ENCODE peak calls at places on chromosomes 11 and 22, in seven cellular contexts. One of them, this sample, is unnamed.

GRCh38 chr11:27672836-27673464 is 27.3 kb downstream of the BDNF start:
- DNase-seq in HCT116: no peak
- DNase-seq in CD4-positive, CD25-positive, alpha-beta regulatory T cell: no peak
- DNase-seq in DND-41: no peak
- DNase-seq in A673: no peak
- DNase-seq in RWPE1: peak
- DNase-seq in body of pancreas: no peak
- DNase-seq in this sample: peak

GRCh38 chr11:57379732-57380131 is 1.2 kb downstream of the PRG3 start:
- DNase-seq in HCT116: no peak
- DNase-seq in CD4-positive, CD25-positive, alpha-beta regulatory T cell: no peak
- DNase-seq in DND-41: peak
- DNase-seq in A673: peak
- DNase-seq in RWPE1: peak
- DNase-seq in body of pancreas: no peak
- DNase-seq in this sample: no peak

GRCh38 chr11:129460714-129461113 is 85.1 kb downstream of the BARX2 start:
- DNase-seq in HCT116: no peak
- DNase-seq in CD4-positive, CD25-positive, alpha-beta regulatory T cell: no peak
- DNase-seq in DND-41: no peak
- DNase-seq in A673: no peak
- DNase-seq in RWPE1: no peak
- DNase-seq in body of pancreas: peak
- DNase-seq in this sample: peak

GRCh38 chr11:119332111-119332765 is 2.1 kb upstream of the RNF26 start:
- DNase-seq in HCT116: no peak
- DNase-seq in CD4-positive, CD25-positive, alpha-beta regulatory T cell: no peak
- DNase-seq in DND-41: no peak
- DNase-seq in A673: no peak
- DNase-seq in RWPE1: no peak
- DNase-seq in body of pancreas: no peak
- DNase-seq in this sample: no peak

GRCh38 chr11:44943696-44944095 is 7.0 kb downstream of the TP53I11 start:
- DNase-seq in HCT116: no peak
- DNase-seq in CD4-positive, CD25-positive, alpha-beta regulatory T cell: no peak
- DNase-seq in DND-41: no peak
- DNase-seq in A673: no peak
- DNase-seq in RWPE1: no peak
- DNase-seq in body of pancreas: peak
- DNase-seq in this sample: no peak

GRCh38 chr11:87212891-87213290 is 175.2 kb downstream of the TMEM135 start:
- DNase-seq in HCT116: no peak
- DNase-seq in CD4-positive, CD25-positive, alpha-beta regulatory T cell: no peak
- DNase-seq in DND-41: no peak
- DNase-seq in A673: no peak
- DNase-seq in RWPE1: no peak
- DNase-seq in body of pancreas: no peak
- DNase-seq in this sample: no peak

GRCh38 chr22:50537765-50538164 is 7.9 kb upstream of the KLHDC7B start:
- DNase-seq in HCT116: no peak
- DNase-seq in CD4-positive, CD25-positive, alpha-beta regulatory T cell: no peak
- DNase-seq in DND-41: no peak
- DNase-seq in A673: no peak
- DNase-seq in RWPE1: no peak
- DNase-seq in body of pancreas: no peak
- DNase-seq in this sample: no peak

GRCh38 chr11:121603316-121603715 is 150.5 kb upstream of the SORL1-AS1 start:
- DNase-seq in HCT116: no peak
- DNase-seq in CD4-positive, CD25-positive, alpha-beta regulatory T cell: no peak
- DNase-seq in DND-41: no peak
- DNase-seq in A673: no peak
- DNase-seq in RWPE1: no peak
- DNase-seq in body of pancreas: no peak
- DNase-seq in this sample: no peak

GRCh38 chr11:122695076-122695620 is 39.6 kb downstream of the UBASH3B start:
- DNase-seq in HCT116: no peak
- DNase-seq in CD4-positive, CD25-positive, alpha-beta regulatory T cell: no peak
- DNase-seq in DND-41: no peak
- DNase-seq in A673: no peak
- DNase-seq in RWPE1: no peak
- DNase-seq in body of pancreas: no peak
- DNase-seq in this sample: no peak

GRCh38 chr11:70712471-70712870 is 314.1 kb downstream of the CTTN start:
- DNase-seq in HCT116: no peak
- DNase-seq in CD4-positive, CD25-positive, alpha-beta regulatory T cell: no peak
- DNase-seq in DND-41: no peak
- DNase-seq in A673: peak
- DNase-seq in RWPE1: no peak
- DNase-seq in body of pancreas: no peak
- DNase-seq in this sample: peak

GRCh38 chr11:75388386-75389275 is 10.7 kb upstream of the RPS3 start:
- DNase-seq in HCT116: peak
- DNase-seq in CD4-positive, CD25-positive, alpha-beta regulatory T cell: peak
- DNase-seq in DND-41: peak
- DNase-seq in A673: peak
- DNase-seq in RWPE1: peak
- DNase-seq in body of pancreas: peak
- DNase-seq in this sample: peak

GRCh38 chr11:133782116-133782725 is 63.1 kb downstream of the SPATA19 start:
- DNase-seq in HCT116: no peak
- DNase-seq in CD4-positive, CD25-positive, alpha-beta regulatory T cell: no peak
- DNase-seq in DND-41: no peak
- DNase-seq in A673: no peak
- DNase-seq in RWPE1: no peak
- DNase-seq in body of pancreas: no peak
- DNase-seq in this sample: no peak

GRCh38 chr22:36236338-36237319 is 2.7 kb downstream of the APOL2 start:
- DNase-seq in HCT116: no peak
- DNase-seq in CD4-positive, CD25-positive, alpha-beta regulatory T cell: no peak
- DNase-seq in DND-41: no peak
- DNase-seq in A673: no peak
- DNase-seq in RWPE1: no peak
- DNase-seq in body of pancreas: no peak
- DNase-seq in this sample: peak

GRCh38 chr11:31799036-31799793 is 11.9 kb downstream of the PAX6 start:
- DNase-seq in HCT116: no peak
- DNase-seq in CD4-positive, CD25-positive, alpha-beta regulatory T cell: no peak
- DNase-seq in DND-41: no peak
- DNase-seq in A673: no peak
- DNase-seq in RWPE1: no peak
- DNase-seq in body of pancreas: no peak
- DNase-seq in this sample: no peak

GRCh38 chr11:68146704-68147474 is 25.7 kb upstream of the CHKA start:
- DNase-seq in HCT116: no peak
- DNase-seq in CD4-positive, CD25-positive, alpha-beta regulatory T cell: no peak
- DNase-seq in DND-41: no peak
- DNase-seq in A673: no peak
- DNase-seq in RWPE1: peak
- DNase-seq in body of pancreas: peak
- DNase-seq in this sample: peak

GRCh38 chr11:75428301-75428724 is 4.7 kb downstream of the KLHL35 start:
- DNase-seq in HCT116: no peak
- DNase-seq in CD4-positive, CD25-positive, alpha-beta regulatory T cell: peak
- DNase-seq in DND-41: no peak
- DNase-seq in A673: peak
- DNase-seq in RWPE1: peak
- DNase-seq in body of pancreas: peak
- DNase-seq in this sample: peak

GRCh38 chr22:21866821-21867527 is 471 bp downstream of the MAPK1 start:
- DNase-seq in HCT116: no peak
- DNase-seq in CD4-positive, CD25-positive, alpha-beta regulatory T cell: peak
- DNase-seq in DND-41: peak
- DNase-seq in A673: peak
- DNase-seq in RWPE1: no peak
- DNase-seq in body of pancreas: peak
- DNase-seq in this sample: peak

GRCh38 chr22:35556666-35557065 is 16.0 kb downstream of the RASD2 start:
- DNase-seq in HCT116: no peak
- DNase-seq in CD4-positive, CD25-positive, alpha-beta regulatory T cell: no peak
- DNase-seq in DND-41: no peak
- DNase-seq in A673: no peak
- DNase-seq in RWPE1: no peak
- DNase-seq in body of pancreas: no peak
- DNase-seq in this sample: no peak

GRCh38 chr11:72684236-72684912 is 10.2 kb upstream of the PDE2A start:
- DNase-seq in HCT116: peak
- DNase-seq in CD4-positive, CD25-positive, alpha-beta regulatory T cell: peak
- DNase-seq in DND-41: peak
- DNase-seq in A673: peak
- DNase-seq in RWPE1: peak
- DNase-seq in body of pancreas: peak
- DNase-seq in this sample: peak

GRCh38 chr11:130786987-130787688 is 129.1 kb downstream of the SNX19 start:
- DNase-seq in HCT116: no peak
- DNase-seq in CD4-positive, CD25-positive, alpha-beta regulatory T cell: no peak
- DNase-seq in DND-41: no peak
- DNase-seq in A673: no peak
- DNase-seq in RWPE1: peak
- DNase-seq in body of pancreas: peak
- DNase-seq in this sample: no peak

GRCh38 chr22:35032571-35032970 is 33.4 kb upstream of the ISX start:
- DNase-seq in HCT116: no peak
- DNase-seq in CD4-positive, CD25-positive, alpha-beta regulatory T cell: no peak
- DNase-seq in DND-41: no peak
- DNase-seq in A673: no peak
- DNase-seq in RWPE1: no peak
- DNase-seq in body of pancreas: no peak
- DNase-seq in this sample: no peak

GRCh38 chr11:132379540-132379939 is 1009.1 kb downstream of the NTM start:
- DNase-seq in HCT116: no peak
- DNase-seq in CD4-positive, CD25-positive, alpha-beta regulatory T cell: no peak
- DNase-seq in DND-41: no peak
- DNase-seq in A673: no peak
- DNase-seq in RWPE1: no peak
- DNase-seq in body of pancreas: no peak
- DNase-seq in this sample: no peak

DNA sequence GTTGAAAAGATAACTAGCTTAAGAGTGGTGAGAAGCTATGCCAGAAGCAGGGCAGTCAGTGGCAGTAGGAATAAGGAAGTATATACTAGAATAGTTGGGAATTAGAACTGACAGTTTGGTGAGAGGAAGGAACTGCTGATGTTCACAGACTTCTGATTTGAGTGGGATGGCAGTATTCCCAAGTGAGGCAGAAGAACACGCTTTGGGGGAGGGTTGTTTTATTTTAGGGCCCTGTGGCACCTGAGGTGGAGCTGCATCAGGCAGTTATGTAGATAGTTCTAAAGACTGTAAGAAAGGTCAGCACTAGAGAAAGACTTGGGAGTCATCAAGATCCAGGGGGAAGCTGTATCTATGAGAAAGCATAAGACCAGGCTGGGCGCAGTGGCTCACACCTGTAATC is 66.3 kb upstream of the TNRC6B start:
- DNase-seq in HCT116: no peak
- DNase-seq in CD4-positive, CD25-positive, alpha-beta regulatory T cell: no peak
- DNase-seq in DND-41: no peak
- DNase-seq in A673: no peak
- DNase-seq in RWPE1: no peak
- DNase-seq in body of pancreas: no peak
- DNase-seq in this sample: no peak
- H3K27ac ChIP-seq in HCT116: no peak
- H3K27ac ChIP-seq in CD4-positive, CD25-positive, alpha-beta regulatory T cell: no peak
- H3K27ac ChIP-seq in DND-41: no peak
- H3K27ac ChIP-seq in A673: no peak
- H3K27ac ChIP-seq in RWPE1: no peak
- H3K27ac ChIP-seq in body of pancreas: no peak
- H3K27ac ChIP-seq in this sample: no peak

DNA sequence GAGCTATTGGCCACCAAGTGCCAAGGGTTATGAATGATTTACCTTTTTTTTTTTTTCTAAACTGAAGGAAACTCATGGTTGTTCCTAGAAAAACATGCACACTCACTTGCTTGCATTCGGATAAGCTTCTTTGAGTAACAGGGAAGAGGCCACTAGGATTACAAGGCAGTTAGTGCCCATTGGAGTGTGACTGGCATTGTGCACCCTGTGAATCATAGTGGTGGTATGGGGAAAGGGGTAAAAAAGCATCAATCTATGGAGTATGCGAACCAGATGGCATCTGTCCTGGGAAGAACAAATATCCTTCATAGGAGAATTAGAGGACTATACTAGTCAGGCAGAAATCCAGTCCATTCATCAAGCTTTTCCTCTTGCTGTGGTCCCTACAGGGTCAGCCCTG is 24.2 kb downstream of the CD44 start:
- DNase-seq in HCT116: no peak
- DNase-seq in CD4-positive, CD25-positive, alpha-beta regulatory T cell: no peak
- DNase-seq in DND-41: no peak
- DNase-seq in A673: peak
- DNase-seq in RWPE1: no peak
- DNase-seq in body of pancreas: no peak
- DNase-seq in this sample: no peak
- H3K27ac ChIP-seq in HCT116: peak
- H3K27ac ChIP-seq in CD4-positive, CD25-positive, alpha-beta regulatory T cell: peak
- H3K27ac ChIP-seq in DND-41: peak
- H3K27ac ChIP-seq in A673: no peak
- H3K27ac ChIP-seq in RWPE1: no peak
- H3K27ac ChIP-seq in body of pancreas: no peak
- H3K27ac ChIP-seq in this sample: no peak

GRCh38 chr22:25564320-25564978 is at the start of gene GRK3:
- DNase-seq in HCT116: peak
- DNase-seq in CD4-positive, CD25-positive, alpha-beta regulatory T cell: peak
- DNase-seq in DND-41: peak
- DNase-seq in A673: peak
- DNase-seq in RWPE1: peak
- DNase-seq in body of pancreas: peak
- DNase-seq in this sample: peak
- H3K27ac ChIP-seq in HCT116: peak
- H3K27ac ChIP-seq in CD4-positive, CD25-positive, alpha-beta regulatory T cell: peak
- H3K27ac ChIP-seq in DND-41: peak
- H3K27ac ChIP-seq in A673: no peak
- H3K27ac ChIP-seq in RWPE1: no peak
- H3K27ac ChIP-seq in body of pancreas: peak
- H3K27ac ChIP-seq in this sample: peak

GRCh38 chr11:46389450-46390330 is 1.9 kb downstream of the CHRM4 start:
- DNase-seq in HCT116: peak
- DNase-seq in CD4-positive, CD25-positive, alpha-beta regulatory T cell: peak
- DNase-seq in DND-41: peak
- DNase-seq in A673: peak
- DNase-seq in RWPE1: peak
- DNase-seq in body of pancreas: peak
- DNase-seq in this sample: peak

GRCh38 chr11:46391186-46391577 is 394 bp downstream of the CHRM4 start:
- DNase-seq in HCT116: no peak
- DNase-seq in CD4-positive, CD25-positive, alpha-beta regulatory T cell: no peak
- DNase-seq in DND-41: no peak
- DNase-seq in A673: no peak
- DNase-seq in RWPE1: no peak
- DNase-seq in body of pancreas: no peak
- DNase-seq in this sample: no peak

GRCh38 chr11:46391578-46392420 is at the start of gene CHRM4:
- DNase-seq in HCT116: no peak
- DNase-seq in CD4-positive, CD25-positive, alpha-beta regulatory T cell: no peak
- DNase-seq in DND-41: no peak
- DNase-seq in A673: peak
- DNase-seq in RWPE1: peak
- DNase-seq in body of pancreas: peak
- DNase-seq in this sample: peak

GRCh38 chr11:46388619-46389449 is 2.7 kb downstream of the CHRM4 start:
- DNase-seq in HCT116: no peak
- DNase-seq in CD4-positive, CD25-positive, alpha-beta regulatory T cell: no peak
- DNase-seq in DND-41: no peak
- DNase-seq in A673: no peak
- DNase-seq in RWPE1: no peak
- DNase-seq in body of pancreas: no peak
- DNase-seq in this sample: no peak

GRCh38 chr11:46390331-46391171 is 1.0 kb downstream of the CHRM4 start:
- DNase-seq in HCT116: no peak
- DNase-seq in CD4-positive, CD25-positive, alpha-beta regulatory T cell: no peak
- DNase-seq in DND-41: no peak
- DNase-seq in A673: peak
- DNase-seq in RWPE1: no peak
- DNase-seq in body of pancreas: no peak
- DNase-seq in this sample: no peak
- H3K27ac ChIP-seq in HCT116: no peak
- H3K27ac ChIP-seq in CD4-positive, CD25-positive, alpha-beta regulatory T cell: no peak
- H3K27ac ChIP-seq in DND-41: no peak
- H3K27ac ChIP-seq in A673: no peak
- H3K27ac ChIP-seq in RWPE1: no peak
- H3K27ac ChIP-seq in body of pancreas: no peak
- H3K27ac ChIP-seq in this sample: no peak